ENCODE peak calls at places on chromosomes 7 and 10, in five cellular contexts. T, L, E, S and Z are unnamed samples.

GRCh38 chr7:159040146-159040545 is 104.5 kb downstream of the VIPR2 start:
- DNase-seq in T (no peak), L (no peak), E (no peak), S (no peak), Z (peak; percentile 53)

GRCh38 chr7:82481499-82482097 is 38.0 kb upstream of the CACNA2D1 start:
- DNase-seq in T (no peak), L (no peak), E (peak; percentile 46), S (no peak), Z (no peak)

GRCh38 chr7:129168219-129168991 is 20.0 kb upstream of the SMO start:
- DNase-seq in T (no peak), L (no peak), E (no peak), S (no peak), Z (no peak)

GRCh38 chr7:66357062-66357461 is 151.9 kb downstream of the TPST1 start:
- DNase-seq in T (no peak), L (no peak), E (no peak), S (no peak), Z (no peak)

GRCh38 chr10:24251547-24251946 is 42.6 kb downstream of the KIAA1217 start:
- DNase-seq in T (no peak), L (no peak), E (no peak), S (no peak), Z (no peak)

GRCh38 chr10:71295641-71296040 is 23.4 kb upstream of the SLC29A3 start:
- DNase-seq in T (no peak), L (no peak), E (no peak), S (no peak), Z (no peak)

GRCh38 chr7:129351320-129351719 is 82.9 kb upstream of the STRIP2 start:
- DNase-seq in T (no peak), L (no peak), E (peak; percentile 21), S (no peak), Z (no peak)

GRCh38 chr7:98213296-98213873 is 2.1 kb downstream of the BHLHA15 start:
- DNase-seq in T (no peak), L (no peak), E (no peak), S (peak; percentile 30), Z (no peak)

GRCh38 chr10:80609331-80609730 is 71.6 kb downstream of the SH2D4B start:
- DNase-seq in T (no peak), L (no peak), E (peak; percentile 2), S (no peak), Z (no peak)

GRCh38 chr10:6382081-6382480 is 179.3 kb downstream of the PFKFB3 start:
- DNase-seq in T (peak; percentile 70), L (no peak), E (peak; percentile 62), S (no peak), Z (no peak)

GRCh38 chr10:71927669-71928592 is 36.3 kb upstream of the CHST3 start:
- DNase-seq in T (no peak), L (no peak), E (peak; percentile 38), S (no peak), Z (no peak)

GRCh38 chr7:121259826-121260225 is 69.0 kb upstream of the WNT16 start:
- DNase-seq in T (no peak), L (no peak), E (no peak), S (no peak), Z (no peak)

GRCh38 chr10:7488418-7488829 is 77.6 kb upstream of the SFMBT2 start:
- DNase-seq in T (no peak), L (no peak), E (peak; percentile 64), S (no peak), Z (peak; percentile 58)

GRCh38 chr7:95534796-95535195 is 49.1 kb downstream of the ASB4 start:
- DNase-seq in T (no peak), L (no peak), E (no peak), S (no peak), Z (no peak)

DNA sequence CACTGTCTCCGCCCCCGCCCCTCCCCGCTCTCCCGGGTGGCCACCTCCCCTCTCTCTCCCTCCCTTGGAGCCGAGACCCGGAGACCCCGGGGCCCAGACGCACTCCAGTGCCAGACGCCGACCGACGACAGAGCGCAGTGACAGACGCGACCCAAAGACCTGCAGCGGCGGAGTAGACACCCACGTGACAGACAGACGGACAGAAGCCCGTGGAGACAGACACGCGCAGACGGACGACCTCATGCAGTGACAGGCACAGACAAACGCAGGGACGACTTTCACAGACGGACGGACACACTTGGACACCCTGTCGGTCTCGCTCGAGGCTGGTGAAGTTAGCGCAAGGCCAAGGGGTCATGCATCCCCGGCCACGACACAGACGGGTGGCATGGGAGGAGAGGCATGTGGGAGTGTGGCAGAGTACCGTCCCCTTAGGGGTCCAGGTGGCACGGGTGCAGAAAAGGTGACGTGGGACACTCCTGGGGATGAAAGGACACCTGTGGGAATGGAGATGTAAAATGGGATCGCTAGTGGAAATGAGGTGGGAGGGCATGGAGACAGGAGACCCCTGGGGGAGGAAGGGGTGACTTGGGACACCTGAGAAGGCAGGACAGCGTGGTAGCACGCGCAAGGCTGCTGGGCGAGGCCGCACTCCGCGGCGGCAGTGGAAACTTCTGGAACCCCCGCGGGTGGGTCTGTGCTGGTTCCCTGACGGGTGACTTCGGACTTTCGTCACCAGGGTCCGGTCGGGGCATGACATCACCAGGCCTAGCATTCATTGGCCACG is 461 bp upstream of the ACHE start:
- DNase-seq in T (peak; percentile 71), L (no peak), E (no peak), S (peak; percentile 78), Z (no peak)
- H3K4me3 ChIP-seq in T (peak overlapping the region; percentile 15), L (peak overlapping the region; percentile 46), E (peak overlapping the region; percentile 62), S (no peak overlapping the region), Z (peak overlapping the region; percentile 56)

GRCh38 chr7:29249860-29250259 is 55.3 kb downstream of the CHN2 start:
- DNase-seq in T (no peak), L (no peak), E (no peak), S (no peak), Z (no peak)

GRCh38 chr7:29247962-29248236 is 53.3 kb downstream of the CHN2 start:
- DNase-seq in T (no peak), L (no peak), E (no peak), S (no peak), Z (no peak)

GRCh38 chr7:29249383-29249750 is 54.8 kb downstream of the CHN2 start:
- DNase-seq in T (no peak), L (no peak), E (no peak), S (no peak), Z (no peak)

GRCh38 chr7:29247232-29247961 is 52.8 kb downstream of the CHN2 start:
- DNase-seq in T (no peak), L (no peak), E (no peak), S (no peak), Z (no peak)

DNA sequence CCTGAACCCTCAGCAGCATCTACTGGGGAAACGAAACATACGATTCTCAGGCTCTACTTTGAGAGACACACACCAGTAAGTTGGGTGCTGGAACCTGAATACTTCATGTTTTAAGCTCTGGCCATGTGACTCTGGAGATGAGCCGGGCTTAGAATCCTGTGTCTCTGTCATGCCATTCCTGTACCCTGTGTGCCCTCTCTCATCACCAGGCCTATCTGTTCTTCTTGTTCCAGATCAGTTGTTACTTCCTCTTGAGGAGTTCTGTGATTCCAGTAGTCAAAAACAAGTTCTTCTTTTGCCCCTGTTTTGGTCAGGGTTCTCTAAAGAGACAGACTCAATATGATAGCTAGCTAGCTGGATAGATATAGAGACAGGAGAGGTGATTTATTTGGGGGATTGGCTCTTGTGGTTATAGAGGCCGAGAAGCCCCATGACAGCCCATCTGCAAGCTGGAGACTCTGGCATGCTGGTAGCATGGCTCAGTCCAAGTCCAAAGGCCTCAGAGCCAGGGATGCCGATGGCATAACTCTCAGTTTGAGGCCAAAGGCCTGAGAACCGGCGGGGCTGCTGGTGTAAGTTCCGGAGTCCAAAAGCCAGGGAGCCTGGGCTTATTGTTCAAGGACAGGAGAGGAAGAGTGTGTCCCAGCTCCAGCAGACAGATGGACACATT is 54.3 kb downstream of the CHN2 start:
- DNase-seq in T (no peak), L (no peak), E (no peak), S (no peak), Z (no peak)
- H3K4me3 ChIP-seq in T (no peak overlapping the region), L (no peak overlapping the region), E (no peak overlapping the region), S (no peak overlapping the region), Z (no peak overlapping the region)

GRCh38 chr7:70241776-70242175 is 643.5 kb downstream of the AUTS2 start:
- DNase-seq in T (no peak), L (no peak), E (no peak), S (no peak), Z (no peak)
- H3K4me3 ChIP-seq in T (no peak overlapping the region), L (no peak overlapping the region), E (no peak overlapping the region), S (no peak overlapping the region), Z (no peak overlapping the region)

GRCh38 chr10:558331-558730 is 131.1 kb downstream of the DIP2C start:
- DNase-seq in T (no peak), L (no peak), E (no peak), S (no peak), Z (no peak)
- H3K4me3 ChIP-seq in T (no peak overlapping the region), L (no peak overlapping the region), E (no peak overlapping the region), S (no peak overlapping the region), Z (no peak overlapping the region)

DNA sequence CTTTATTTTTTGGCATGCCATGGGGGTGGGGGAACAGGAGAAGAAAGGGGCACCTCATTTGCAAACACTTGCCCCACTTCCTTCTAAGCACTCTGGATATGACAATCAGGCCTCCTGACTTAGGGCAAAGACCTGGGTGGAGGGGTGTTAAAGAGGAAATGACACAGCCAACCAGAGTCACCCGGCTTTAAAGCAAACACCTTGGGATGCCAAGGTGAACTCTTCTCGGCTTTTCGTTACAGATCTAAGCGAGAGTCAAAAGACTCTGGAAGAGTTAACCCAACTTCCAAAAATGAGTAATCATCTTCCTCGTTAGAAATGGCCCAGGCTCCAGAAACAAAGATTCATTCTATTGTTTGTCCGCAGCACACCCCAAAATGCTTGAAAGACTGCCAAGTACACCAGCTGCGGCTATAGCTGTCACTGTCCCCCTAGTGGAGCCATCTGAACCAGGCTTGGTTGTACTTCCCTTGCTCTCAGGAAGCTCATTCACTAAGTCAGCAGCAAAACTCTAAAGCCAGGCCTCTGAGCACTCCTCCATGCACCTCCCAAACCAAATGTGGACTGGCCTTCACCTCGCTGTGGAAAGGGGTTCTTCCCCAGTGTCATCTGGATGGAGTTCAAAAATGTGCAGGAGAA is 24.8 kb downstream of the FAM53B start:
- DNase-seq in T (peak; percentile 83), L (no peak), E (peak; percentile 84), S (peak; percentile 69), Z (no peak)
- H3K4me3 ChIP-seq in T (peak overlapping the region; percentile 17), L (no peak overlapping the region), E (no peak overlapping the region), S (no peak overlapping the region), Z (no peak overlapping the region)

GRCh38 chr10:94402204-94403033 is at the start of gene TBC1D12:
- DNase-seq in T (no peak), L (peak; percentile 83), E (peak; percentile 98), S (peak; percentile 98), Z (peak; percentile 97)
- H3K4me3 ChIP-seq in T (peak within 1 kb of the TSS; percentile 48), L (peak within 1 kb of the TSS; percentile 77), E (peak within 1 kb of the TSS; percentile 85), S (peak within 1 kb of the TSS; percentile 77), Z (peak within 1 kb of the TSS; percentile 69)

GRCh38 chr7:106869954-106870353 is 4.9 kb downstream of the PIK3CG start:
- DNase-seq in T (no peak), L (no peak), E (no peak), S (no peak), Z (no peak)
- H3K4me3 ChIP-seq in T (no peak overlapping the region), L (no peak overlapping the region), E (no peak overlapping the region), S (no peak overlapping the region), Z (no peak overlapping the region)

GRCh38 chr7:55019329-55019690 is 493 bp downstream of the EGFR start:
- DNase-seq in T (no peak), L (peak; percentile 46), E (no peak), S (peak; percentile 93), Z (peak; percentile 83)
- H3K4me3 ChIP-seq in T (no peak overlapping the region), L (peak overlapping the region; percentile 63), E (peak overlapping the region; percentile 72), S (peak overlapping the region; percentile 55), Z (peak overlapping the region; percentile 75)